ENCODE peak calls at places on chromosomes 6 and 20, in nine cellular contexts. M is EH, H is NCI-H1092 treated with DMSO at 0.1 percent for 48 hours, T is kidney glomerular epithelial cell, Q is left ventricle myocardium superior, C is nucleus accumbens, D is T-helper 1 cell, S is HepG2, F is RPMI7951. J is an unnamed sample.

GRCh38 chr6:70166088-70166958 is 136.6 kb downstream of the COL9A1 start:
- DNase-seq in C (peak), Q (peak), T (peak), H (peak), F (no peak), D (no peak), M (peak), S (peak), J (peak)

GRCh38 chr6:133512410-133513016 is 271.4 kb downstream of the EYA4 start:
- DNase-seq in M (peak), D (no peak), H (peak), Q (peak), C (peak), S (peak), F (peak), T (peak), J (peak)

GRCh38 chr20:43812216-43812615 is 85.4 kb upstream of the GTSF1L start:
- DNase-seq in T (no peak), S (no peak), D (no peak), C (no peak), Q (no peak), F (peak), M (peak), H (no peak), J (no peak)

GRCh38 chr6:136341967-136342366 is 52.3 kb upstream of the BCLAF1 start:
- DNase-seq in S (no peak), F (peak), T (no peak), C (no peak), H (no peak), Q (no peak), M (no peak), D (no peak), J (no peak)

GRCh38 chr6:50815436-50816114 is 3.1 kb upstream of the TFAP2B start:
- DNase-seq in M (peak), D (no peak), S (no peak), C (no peak), H (no peak), T (peak), Q (no peak), F (no peak), J (no peak)

GRCh38 chr6:118122161-118122560 is 215.1 kb downstream of the SLC35F1 start:
- DNase-seq in M (no peak), F (no peak), Q (no peak), T (no peak), S (no peak), D (no peak), C (no peak), H (no peak), J (no peak)

GRCh38 chr20:19701449-19701848 is 56.6 kb upstream of the RIN2 start:
- DNase-seq in T (no peak), F (no peak), C (no peak), M (no peak), H (no peak), Q (no peak), S (no peak), D (no peak), J (no peak)

GRCh38 chr6:40440083-40440482 is 147.1 kb downstream of the LRFN2 start:
- DNase-seq in D (no peak), H (no peak), M (no peak), C (no peak), S (no peak), T (no peak), F (no peak), Q (no peak), J (no peak)

GRCh38 chr6:81987293-81987692 is 234.8 kb upstream of the TENT5A start:
- DNase-seq in S (no peak), D (no peak), C (no peak), F (no peak), M (no peak), H (no peak), T (no peak), Q (no peak), J (no peak)

GRCh38 chr6:166101819-166102419 is 65.7 kb downstream of the TBXT start:
- DNase-seq in S (no peak), M (no peak), H (no peak), C (no peak), T (no peak), D (no peak), Q (no peak), F (no peak), J (no peak)

GRCh38 chr6:138307816-138308727 is 69.6 kb upstream of the SMIM28 start:
- DNase-seq in M (peak), C (no peak), D (no peak), H (peak), S (peak), Q (peak), T (no peak), F (peak), J (peak)

GRCh38 chr6:88165087-88165876 is 865 bp downstream of the CNR1 start:
- DNase-seq in C (no peak), D (no peak), T (no peak), Q (no peak), S (no peak), H (peak), F (peak), M (no peak), J (no peak)

GRCh38 chr6:133553652-133554051 is 312.5 kb downstream of the EYA4 start:
- DNase-seq in C (no peak), M (peak), Q (no peak), T (peak), F (peak), D (no peak), H (peak), S (peak), J (no peak)

GRCh38 chr6:71496018-71496800 is 207.6 kb downstream of the OGFRL1 start:
- DNase-seq in D (no peak), S (no peak), T (no peak), Q (peak), C (no peak), F (peak), H (no peak), M (peak), J (no peak)

GRCh38 chr20:59184880-59185447 is 21.3 kb downstream of the ZNF831 start:
- DNase-seq in M (no peak), T (no peak), H (no peak), C (no peak), D (no peak), F (peak), Q (no peak), S (no peak), J (no peak)

GRCh38 chr20:1671891-1672669 is 14.5 kb upstream of the SIRPG start:
- DNase-seq in D (no peak), T (no peak), F (no peak), H (no peak), C (no peak), M (no peak), Q (no peak), S (no peak), J (peak)

GRCh38 chr6:43767553-43768505 is 2.2 kb upstream of the VEGFA start:
- DNase-seq in Q (no peak), S (no peak), M (no peak), H (no peak), C (no peak), T (no peak), D (no peak), F (no peak), J (no peak)

GRCh38 chr6:69865126-69865525 is 1.2 kb upstream of the COL19A1 start:
- DNase-seq in D (no peak), M (peak), Q (no peak), H (no peak), F (peak), S (no peak), C (no peak), T (peak), J (no peak)

GRCh38 chr6:72624557-72625160 is 2.8 kb downstream of the KCNQ5 start:
- DNase-seq in S (no peak), D (no peak), H (no peak), T (peak), F (no peak), C (no peak), Q (no peak), M (peak), J (no peak)

GRCh38 chr6:4804095-4804494 is 27.9 kb downstream of the CDYL start:
- DNase-seq in H (no peak), C (no peak), M (peak), S (peak), Q (no peak), D (no peak), T (no peak), F (peak), J (no peak)

GRCh38 chr6:43076928-43077809 is 1.1 kb downstream of the PTK7 start:
- DNase-seq in H (peak), Q (no peak), S (peak), T (peak), F (peak), D (no peak), M (peak), C (no peak), J (no peak)

GRCh38 chr6:74966712-74967111 is 239.1 kb downstream of the COL12A1 start:
- DNase-seq in F (no peak), M (no peak), S (no peak), Q (no peak), C (no peak), T (no peak), H (no peak), D (no peak), J (no peak)

GRCh38 chr6:130717657-130718056 is 109.5 kb upstream of the SMLR1 start:
- DNase-seq in Q (no peak), S (no peak), T (no peak), M (peak), C (no peak), F (peak), D (no peak), H (no peak), J (no peak)

GRCh38 chr6:29974901-29975560 is 32.7 kb downstream of the HLA-A start:
- DNase-seq in D (no peak), T (no peak), C (no peak), H (no peak), M (no peak), S (no peak), Q (no peak), F (no peak), J (no peak)

GRCh38 chr6:104537185-104537584 is 322.5 kb downstream of the HACE1 start:
- DNase-seq in C (no peak), D (no peak), F (peak), H (no peak), M (peak), S (no peak), Q (no peak), T (peak), J (no peak)

GRCh38 chr6:38018755-38019165 is 199.2 kb downstream of the ZFAND3 start:
- DNase-seq in F (no peak), Q (no peak), S (peak), D (no peak), M (no peak), C (no peak), H (peak), T (no peak), J (no peak)

GRCh38 chr20:5402903-5403531 is 86.3 kb upstream of the PROKR2 start:
- DNase-seq in F (peak), H (peak), S (peak), Q (no peak), D (no peak), M (peak), C (no peak), T (no peak), J (no peak)

GRCh38 chr6:52233975-52234823 is 10.1 kb downstream of the IL17F start:
- DNase-seq in C (no peak), Q (no peak), D (no peak), F (peak), H (peak), T (peak), M (peak), S (peak), J (no peak)

GRCh38 chr20:41126719-41127118 is 10.6 kb upstream of the PLCG1 start:
- DNase-seq in M (no peak), Q (no peak), C (no peak), F (no peak), D (no peak), T (no peak), S (no peak), H (no peak), J (no peak)

GRCh38 chr20:53070714-53071392 is 98.7 kb downstream of the TSHZ2 start:
- DNase-seq in T (peak), F (no peak), D (no peak), S (peak), C (no peak), M (no peak), H (no peak), Q (no peak), J (no peak)

GRCh38 chr6:132687306-132687705 is 26.5 kb downstream of the VNN1 start:
- DNase-seq in M (no peak), H (no peak), S (no peak), C (no peak), T (peak), F (peak), D (no peak), Q (no peak), J (no peak)

GRCh38 chr6:94736231-94736630 is 841.1 kb upstream of the MANEA start:
- DNase-seq in M (no peak), S (no peak), D (no peak), T (no peak), Q (peak), F (no peak), C (no peak), H (no peak), J (no peak)

GRCh38 chr6:13566500-13566899 is 7.9 kb upstream of the SIRT5 start:
- DNase-seq in F (no peak), C (no peak), Q (no peak), H (no peak), S (no peak), D (no peak), M (no peak), T (no peak), J (no peak)

GRCh38 chr6:4504700-4505099 is 271.5 kb upstream of the CDYL start:
- DNase-seq in Q (no peak), D (no peak), S (no peak), M (no peak), C (no peak), T (no peak), H (no peak), F (no peak), J (no peak)

GRCh38 chr6:156718647-156719394 is 58.4 kb upstream of the ARID1B start:
- DNase-seq in D (no peak), Q (peak), M (peak), C (no peak), S (peak), T (peak), H (no peak), F (peak), J (no peak)

GRCh38 chr20:17896771-17897369 is 71.7 kb downstream of the SNX5 start:
- DNase-seq in F (peak), C (no peak), S (peak), Q (no peak), H (no peak), M (no peak), T (no peak), D (no peak), J (no peak)

GRCh38 chr6:33738879-33739278 is 7.8 kb downstream of the IP6K3 start:
- DNase-seq in H (no peak), C (no peak), D (no peak), M (no peak), S (no peak), T (no peak), F (no peak), Q (no peak), J (no peak)